ENCODE peak calls at places on chromosome 17, in six cellular contexts. I is IMR-90, Q is mesendoderm, L is neuronal stem cell, J is trophoblast cell, O is H1. A is an unnamed sample.

GRCh38 chr17:35117984-35118383 is 1.7 kb downstream of the RAD51D start:
- DNase-seq in L (no peak), J (no peak), Q (no peak), O (no peak), I (peak), A (peak)

GRCh38 chr17:13626703-13627102 is 25.0 kb upstream of the HS3ST3A1 start:
- DNase-seq in O (no peak), J (no peak), Q (no peak), I (peak), L (no peak), A (peak)

GRCh38 chr17:67994827-67995567 is 1.3 kb downstream of the C17orf58 start:
- DNase-seq in I (peak), Q (no peak), L (peak), J (no peak), O (no peak), A (peak)

GRCh38 chr17:27566673-27567562 is 64.1 kb upstream of the LGALS9 start:
- DNase-seq in O (no peak), I (peak), Q (no peak), L (no peak), J (no peak), A (no peak)

GRCh38 chr17:81245024-81245664 is 6.0 kb downstream of the NDUFAF8 start:
- DNase-seq in Q (no peak), I (peak), L (no peak), J (no peak), O (no peak), A (no peak)

GRCh38 chr17:61206922-61207321 is 192.7 kb upstream of the TBX2 start:
- DNase-seq in L (no peak), Q (no peak), J (no peak), O (no peak), I (no peak), A (no peak)

GRCh38 chr17:18124346-18125126 is 16.0 kb downstream of the MYO15A start:
- DNase-seq in Q (no peak), L (no peak), O (no peak), I (peak), J (no peak), A (no peak)

GRCh38 chr17:56979091-56979480 is 1.2 kb downstream of the SCPEP1 start:
- DNase-seq in I (no peak), O (no peak), Q (peak), L (no peak), J (no peak), A (peak)

GRCh38 chr17:5770556-5771270 is 186.4 kb upstream of the NLRP1 start:
- DNase-seq in L (no peak), O (no peak), J (no peak), I (no peak), Q (peak), A (no peak)

GRCh38 chr17:9236286-9237052 is 215.2 kb downstream of the NTN1 start:
- DNase-seq in Q (no peak), J (peak), I (no peak), O (no peak), L (no peak), A (no peak)

GRCh38 chr17:15039366-15039765 is 225.8 kb downstream of the PMP22 start:
- DNase-seq in I (no peak), Q (peak), L (no peak), O (no peak), J (peak), A (no peak)

GRCh38 chr17:14121952-14122351 is 52.6 kb downstream of the COX10 start:
- DNase-seq in I (no peak), J (no peak), Q (no peak), O (no peak), L (no peak), A (no peak)

GRCh38 chr17:61551255-61551742 is 39.7 kb downstream of the NACA2 start:
- DNase-seq in I (peak), O (no peak), Q (peak), J (peak), L (peak), A (peak)

GRCh38 chr17:39173539-39174274 is 7.7 kb upstream of the ARL5C start:
- DNase-seq in J (no peak), L (no peak), Q (no peak), O (no peak), I (no peak), A (no peak)

GRCh38 chr17:49162866-49163265 is 30.3 kb downstream of the B4GALNT2 start:
- DNase-seq in I (no peak), L (no peak), O (no peak), Q (no peak), J (no peak), A (no peak)

GRCh38 chr17:7586673-7587419 is 3.0 kb downstream of the SOX15 start:
- DNase-seq in J (peak), I (no peak), Q (peak), L (no peak), O (no peak), A (no peak)

GRCh38 chr17:31509095-31509804 is 117.8 kb downstream of the RAB11FIP4 start:
- DNase-seq in Q (no peak), I (no peak), L (no peak), J (peak), O (no peak), A (no peak)

GRCh38 chr17:65062168-65062915 is 5.8 kb upstream of the GNA13 start:
- DNase-seq in I (no peak), L (no peak), J (peak), O (no peak), Q (peak), A (peak)

GRCh38 chr17:19724501-19725420 is 8.4 kb upstream of the SLC47A2 start:
- DNase-seq in I (no peak), J (peak), L (no peak), O (no peak), Q (no peak), A (no peak)

GRCh38 chr17:64781394-64781793 is 119.3 kb upstream of the SMURF2 start:
- DNase-seq in Q (peak), I (no peak), J (peak), L (no peak), O (no peak), A (peak)

GRCh38 chr17:73423159-73423715 is 111.4 kb upstream of the CDC42EP4 start:
- DNase-seq in O (no peak), L (no peak), Q (no peak), J (peak), I (no peak), A (no peak)

DNA sequence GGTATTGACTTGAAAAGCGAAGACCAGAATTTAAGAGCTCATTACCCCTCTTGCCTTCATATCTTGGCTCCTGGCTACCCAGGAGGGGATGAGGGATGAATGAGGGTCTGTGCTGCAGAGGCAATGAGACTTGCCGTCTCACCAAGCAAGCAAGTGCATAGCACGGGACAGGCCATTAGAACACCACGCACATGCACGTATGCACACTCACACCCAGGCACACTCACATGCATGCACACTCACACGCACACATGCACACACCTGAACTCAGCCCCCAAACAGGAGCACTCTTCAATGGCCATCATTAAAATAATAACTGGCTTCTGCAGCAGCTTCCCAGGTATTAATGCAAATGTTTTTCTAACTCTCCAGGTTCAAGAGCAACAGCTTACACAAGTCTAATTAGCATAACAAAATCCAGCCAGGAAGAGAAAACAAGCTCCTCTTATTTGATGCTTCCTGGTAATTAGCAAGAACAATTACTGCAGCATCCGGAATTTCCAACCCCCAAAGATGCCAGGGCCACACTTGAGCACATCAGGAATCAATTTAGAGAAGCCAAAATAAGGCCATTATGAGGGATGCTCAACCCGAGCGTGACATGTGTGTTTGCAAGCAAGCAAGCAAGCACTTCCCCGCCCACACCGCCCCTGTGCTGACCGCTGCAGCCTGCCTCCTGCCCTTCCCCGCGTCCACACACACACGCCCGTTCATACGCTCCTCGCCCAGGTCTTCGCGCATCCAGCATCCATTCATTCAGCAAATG is 171.6 kb upstream of the TNRC6C start:
- DNase-seq in I (no peak), J (no peak), O (peak), L (no peak), Q (peak), A (no peak)
- H3K4me3 ChIP-seq in I (no peak), J (no peak), O (no peak), L (peak), Q (no peak), A (no peak)

GRCh38 chr17:58119491-58119890 is 28.7 kb upstream of the OR4D1 start:
- DNase-seq in I (no peak), J (no peak), Q (no peak), O (no peak), L (no peak), A (no peak)

GRCh38 chr17:58120195-58120822 is 27.9 kb upstream of the OR4D1 start:
- DNase-seq in I (peak), L (peak), Q (peak), O (no peak), J (peak), A (peak)

GRCh38 chr17:58113947-58114346 is 30.7 kb downstream of the DYNLL2 start:
- DNase-seq in L (no peak), O (no peak), J (no peak), I (no peak), Q (no peak), A (no peak)

GRCh38 chr17:58112970-58113631 is 29.9 kb downstream of the DYNLL2 start:
- DNase-seq in O (no peak), Q (peak), J (peak), L (peak), I (peak), A (peak)

GRCh38 chr17:58117382-58117781 is 30.8 kb upstream of the OR4D1 start:
- DNase-seq in L (no peak), Q (no peak), O (no peak), I (no peak), J (no peak), A (no peak)
- H3K23ac ChIP-seq in L (peak), Q (no peak), O (no peak), I (no peak), J (no peak), A (no peak)

GRCh38 chr17:42120161-42121065 is 754 bp downstream of the KAT2A start:
- DNase-seq in L (no peak), J (no peak), Q (no peak), I (no peak), O (no peak), A (no peak)
- H3K4me3 ChIP-seq in L (peak), J (peak), Q (peak), I (peak), O (peak), A (peak)

GRCh38 chr17:79521225-79521624 is 89.6 kb downstream of the RBFOX3 start:
- DNase-seq in Q (no peak), J (no peak), I (no peak), O (no peak), L (no peak), A (no peak)
- H3K23ac ChIP-seq in Q (no peak), J (peak), I (no peak), O (no peak), L (no peak), A (no peak)

GRCh38 chr17:1076299-1076981 is 79.5 kb downstream of the TIMM22 start:
- DNase-seq in Q (no peak), I (no peak), J (no peak), L (no peak), O (no peak), A (no peak)

GRCh38 chr17:1078062-1078711 is 81.3 kb downstream of the TIMM22 start:
- DNase-seq in O (no peak), J (no peak), Q (peak), L (no peak), I (no peak), A (no peak)

GRCh38 chr17:1076982-1077302 is 80.0 kb downstream of the TIMM22 start:
- DNase-seq in L (no peak), O (no peak), I (no peak), Q (no peak), J (no peak), A (no peak)

GRCh38 chr17:1077536-1078061 is 80.7 kb downstream of the TIMM22 start:
- DNase-seq in L (no peak), I (no peak), J (no peak), O (no peak), Q (no peak), A (no peak)

GRCh38 chr17:1078831-1079561 is 82.1 kb downstream of the TIMM22 start:
- DNase-seq in I (no peak), O (no peak), L (no peak), Q (peak), J (no peak), A (no peak)
- H3K4me3 ChIP-seq in I (no peak), O (no peak), L (peak), Q (no peak), J (no peak), A (no peak)

GRCh38 chr17:40916366-40916765 is 21.1 kb downstream of the KRT23 start:
- DNase-seq in Q (peak), L (no peak), O (no peak), I (no peak), J (peak), A (no peak)
- H3K23ac ChIP-seq in Q (no peak), L (no peak), O (no peak), I (peak), J (no peak), A (no peak)

GRCh38 chr17:12522336-12522735 is 143.4 kb upstream of the MYOCD start:
- DNase-seq in J (peak), O (no peak), L (no peak), I (no peak), Q (no peak), A (no peak)
- H3K4me3 ChIP-seq in J (no peak), O (no peak), L (no peak), I (no peak), Q (no peak), A (no peak)

GRCh38 chr17:79033741-79034501 is 10.0 kb downstream of the C1QTNF1 start:
- DNase-seq in I (no peak), O (no peak), Q (no peak), J (no peak), L (no peak), A (no peak)

GRCh38 chr17:79034931-79035485 is 11.0 kb downstream of the C1QTNF1 start:
- DNase-seq in J (no peak), O (no peak), I (no peak), L (no peak), Q (no peak), A (no peak)

GRCh38 chr17:79031996-79032875 is 8.3 kb downstream of the C1QTNF1 start:
- DNase-seq in L (no peak), J (peak), I (no peak), Q (no peak), O (no peak), A (no peak)

GRCh38 chr17:79035686-79036085 is 11.7 kb downstream of the C1QTNF1 start:
- DNase-seq in J (no peak), I (no peak), O (no peak), L (no peak), Q (no peak), A (no peak)

GRCh38 chr17:79033046-79033616 is 9.2 kb downstream of the C1QTNF1 start:
- DNase-seq in J (no peak), I (no peak), Q (no peak), O (no peak), L (no peak), A (no peak)
- H3K23ac ChIP-seq in J (no peak), I (no peak), Q (no peak), O (no peak), L (no peak), A (no peak)

GRCh38 chr17:28737316-28737715 is 6.5 kb upstream of the TRAF4 start:
- DNase-seq in J (no peak), L (no peak), O (no peak), I (no peak), Q (no peak), A (no peak)
- H3K4me3 ChIP-seq in J (no peak), L (peak), O (no peak), I (no peak), Q (no peak), A (no peak)

A was measured in mesenchymal stem cell.